ENCODE peak calls at places on chromosomes 3 and 15, in eight cellular contexts. S is fibroblast of lung; R is body of pancreas; J is upper lobe of right lung; H is A673; A is testis; L is effector memory CD4-positive, alpha-beta T cell; F is AG04450. M is an unnamed sample.

GRCh38 chr3:171809513-171810277 is 588 bp downstream of the PLD1 start:
- DNase-seq in S (peak; percentile 95), R (peak; percentile 76), J (peak; percentile 88), H (peak; percentile 81), A (peak; percentile 78), L (peak; percentile 35), F (peak; percentile 82), M (peak; percentile 64)

GRCh38 chr3:15206662-15207576 is 873 bp downstream of the CAPN7 start:
- DNase-seq in S (peak; percentile 47), R (peak; percentile 72), J (no peak), H (peak; percentile 35), A (peak; percentile 55), L (no peak), F (no peak), M (no peak)

GRCh38 chr15:68896178-68896577 is 34.1 kb upstream of the SPESP1 start:
- DNase-seq in S (no peak), R (no peak), J (no peak), H (no peak), A (no peak), L (no peak), F (no peak), M (no peak)

GRCh38 chr15:59379524-59379923 is 6.9 kb upstream of the MYO1E start:
- DNase-seq in S (no peak), R (no peak), J (no peak), H (no peak), A (no peak), L (no peak), F (no peak), M (no peak)

GRCh38 chr3:156352728-156353127 is 202.2 kb downstream of the SSR3 start:
- DNase-seq in S (no peak), R (no peak), J (no peak), H (no peak), A (no peak), L (no peak), F (no peak), M (no peak)

GRCh38 chr15:65532738-65533051 is 2.4 kb downstream of the HACD3 start:
- DNase-seq in S (peak; percentile 59), R (no peak), J (no peak), H (no peak), A (no peak), L (no peak), F (peak; percentile 42), M (no peak)

GRCh38 chr3:60752800-60753199 is 498.5 kb downstream of the FHIT start:
- DNase-seq in S (peak; percentile 16), R (no peak), J (no peak), H (no peak), A (no peak), L (no peak), F (no peak), M (no peak)

GRCh38 chr3:132543016-132543739 is 53.9 kb upstream of the ACKR4 start:
- DNase-seq in S (peak; percentile 95), R (no peak), J (no peak), H (no peak), A (no peak), L (no peak), F (peak; percentile 84), M (no peak)

GRCh38 chr15:58742424-58743160 is 6.9 kb downstream of the ADAM10 start:
- DNase-seq in S (peak; percentile 65), R (no peak), J (no peak), H (no peak), A (no peak), L (no peak), F (peak; percentile 72), M (no peak)

GRCh38 chr3:62159056-62159455 is 214.3 kb downstream of the FEZF2 start:
- DNase-seq in S (no peak), R (no peak), J (no peak), H (no peak), A (peak; percentile 55), L (no peak), F (no peak), M (no peak)

GRCh38 chr3:179038216-179038898 is 33.3 kb downstream of the ZMAT3 start:
- DNase-seq in S (no peak), R (no peak), J (no peak), H (no peak), A (no peak), L (no peak), F (no peak), M (no peak)

GRCh38 chr15:101028772-101029438 is 109.7 kb downstream of the LRRK1 start:
- DNase-seq in S (no peak), R (no peak), J (peak; percentile 23), H (no peak), A (peak; percentile 11), L (no peak), F (no peak), M (no peak)

GRCh38 chr15:45169608-45170480 is 17.9 kb downstream of the SHF start:
- DNase-seq in S (no peak), R (no peak), J (no peak), H (no peak), A (no peak), L (no peak), F (no peak), M (no peak)

GRCh38 chr15:25832158-25832557 is 31.0 kb downstream of the ATP10A start:
- DNase-seq in S (no peak), R (no peak), J (no peak), H (no peak), A (no peak), L (no peak), F (no peak), M (no peak)
- H3K27ac ChIP-seq in S (peak overlapping the region; percentile 95), R (no peak overlapping the region), J (no peak overlapping the region), H (no peak overlapping the region), A (peak overlapping the region; percentile 12), L (no peak overlapping the region), F (peak overlapping the region; percentile 99), M (no peak overlapping the region)

GRCh38 chr15:31331389-31331788 is 4.8 kb downstream of the KLF13 start:
- DNase-seq in S (no peak), R (no peak), J (peak; percentile 64), H (no peak), A (no peak), L (no peak), F (no peak), M (no peak)
- H3K27ac ChIP-seq in S (no peak overlapping the region), R (peak overlapping the region; percentile 98), J (peak overlapping the region; percentile 94), H (no peak overlapping the region), A (peak overlapping the region; percentile 99), L (peak overlapping the region; percentile 96), F (no peak overlapping the region), M (no peak overlapping the region)

GRCh38 chr15:29089731-29090616 is 179.6 kb downstream of the NSMCE3 start:
- DNase-seq in S (peak; percentile 39), R (no peak), J (no peak), H (peak; percentile 30), A (no peak), L (no peak), F (peak; percentile 13), M (no peak)
- H3K27ac ChIP-seq in S (no peak overlapping the region), R (no peak overlapping the region), J (no peak overlapping the region), H (no peak overlapping the region), A (no peak overlapping the region), L (no peak overlapping the region), F (no peak overlapping the region), M (peak overlapping the region; percentile 39)

DNA sequence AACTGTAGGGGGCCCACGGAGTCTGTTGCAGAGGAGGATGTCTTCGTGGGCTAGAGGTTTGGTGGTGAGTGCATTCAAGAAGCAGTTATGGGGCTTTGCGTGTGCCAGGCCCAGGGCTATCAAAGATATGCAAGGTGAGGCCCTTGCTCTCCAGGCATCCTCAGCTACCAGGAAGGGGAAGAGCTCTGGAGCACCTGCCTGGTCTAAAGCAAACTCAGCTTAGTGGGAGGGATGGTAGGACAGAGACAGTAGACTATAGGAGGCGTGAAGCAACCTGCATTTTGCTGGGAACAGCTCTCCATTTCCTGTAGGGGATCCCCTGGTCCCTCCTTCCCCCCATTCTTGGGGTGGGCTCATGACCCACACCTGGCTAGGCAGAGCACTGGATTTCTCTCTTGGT is 8.8 kb upstream of the EEFSEC start:
- DNase-seq in S (no peak), R (no peak), J (no peak), H (no peak), A (no peak), L (no peak), F (no peak), M (no peak)
- H3K27ac ChIP-seq in S (no peak overlapping the region), R (no peak overlapping the region), J (no peak overlapping the region), H (no peak overlapping the region), A (no peak overlapping the region), L (no peak overlapping the region), F (no peak overlapping the region), M (no peak overlapping the region)

DNA sequence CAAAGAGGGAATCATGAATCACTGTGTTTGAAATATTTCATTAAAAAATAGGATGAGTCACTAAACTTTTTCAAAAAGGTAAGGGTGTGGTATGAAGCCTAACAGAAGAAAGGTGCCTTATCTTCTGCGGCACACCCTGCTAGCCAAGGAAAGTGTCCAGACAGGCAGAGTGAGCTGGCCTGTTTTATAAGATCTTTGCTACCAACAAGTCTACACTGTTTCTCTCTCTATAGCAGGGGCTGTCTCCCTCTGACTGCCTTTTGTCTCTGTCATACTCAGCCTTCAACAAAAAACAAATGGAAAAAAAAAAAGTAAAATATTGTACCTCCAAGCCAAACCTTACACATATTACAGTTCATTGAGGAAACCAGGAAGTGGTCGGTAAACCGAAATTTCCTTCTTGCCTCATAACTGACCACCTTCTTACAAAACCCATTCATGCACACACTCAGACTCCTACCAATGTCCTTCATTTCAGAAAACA is 9.1 kb downstream of the ZDHHC3 start:
- DNase-seq in S (no peak), R (no peak), J (no peak), H (no peak), A (no peak), L (no peak), F (no peak), M (no peak)
- H3K27ac ChIP-seq in S (no peak overlapping the region), R (no peak overlapping the region), J (no peak overlapping the region), H (peak overlapping the region; percentile 100), A (no peak overlapping the region), L (no peak overlapping the region), F (no peak overlapping the region), M (no peak overlapping the region)

GRCh38 chr3:147618636-147619035 is 209.5 kb downstream of the ZIC1 start:
- DNase-seq in S (no peak), R (no peak), J (no peak), H (no peak), A (no peak), L (no peak), F (no peak), M (no peak)

GRCh38 chr3:147619925-147620580 is 210.9 kb downstream of the ZIC1 start:
- DNase-seq in S (no peak), R (no peak), J (no peak), H (peak; percentile 71), A (no peak), L (no peak), F (no peak), M (no peak)

GRCh38 chr3:147616998-147617619 is 207.9 kb downstream of the ZIC1 start:
- DNase-seq in S (peak; percentile 56), R (no peak), J (no peak), H (peak; percentile 62), A (no peak), L (no peak), F (no peak), M (no peak)

GRCh38 chr3:147613710-147614109 is 204.5 kb downstream of the ZIC1 start:
- DNase-seq in S (no peak), R (no peak), J (no peak), H (no peak), A (no peak), L (no peak), F (no peak), M (no peak)

GRCh38 chr3:147614210-147614609 is 205.0 kb downstream of the ZIC1 start:
- DNase-seq in S (no peak), R (no peak), J (no peak), H (no peak), A (no peak), L (no peak), F (no peak), M (no peak)
- H3K27ac ChIP-seq in S (no peak overlapping the region), R (no peak overlapping the region), J (no peak overlapping the region), H (no peak overlapping the region), A (no peak overlapping the region), L (no peak overlapping the region), F (no peak overlapping the region), M (peak overlapping the region; percentile 23)

M was measured in caudate nucleus.